ENCODE peak calls at places on chromosomes 5 and 9, in four cellular contexts. B is HepG2, U is K562, L is H1. M is an unnamed sample. For H3K4me1, the result is how much of the 10 kb centered on the place peaks cover.

GRCh38 chr9:116482740-116483139 is 204.4 kb upstream of the TRIM32 start:
- DNase-seq in L (peak), U (no peak), B (no peak), M (no peak)

GRCh38 chr5:134247825-134248224 is 22.0 kb upstream of the PPP2CA start:
- DNase-seq in B (no peak), U (no peak), L (no peak), M (no peak)

GRCh38 chr5:54317511-54318260 is 7.3 kb upstream of the ARL15 start:
- DNase-seq in U (no peak), L (no peak), B (no peak), M (no peak)

GRCh38 chr9:124769451-124770358 is 1.4 kb downstream of the NR6A1 start:
- DNase-seq in U (peak), L (peak), B (peak), M (no peak)

GRCh38 chr9:78357165-78357873 is 60.4 kb downstream of the PSAT1 start:
- DNase-seq in U (peak), L (no peak), B (no peak), M (no peak)

GRCh38 chr5:95963650-95964410 is 2.2 kb upstream of the ELL2 start:
- DNase-seq in U (peak), L (no peak), B (no peak), M (no peak)

GRCh38 chr9:27198175-27198574 is 89.2 kb downstream of the TEK start:
- DNase-seq in B (no peak), L (no peak), U (no peak), M (no peak)

GRCh38 chr9:127318651-127319167 is 54.1 kb downstream of the GARNL3 start:
- DNase-seq in U (no peak), B (no peak), L (no peak), M (no peak)

GRCh38 chr5:80516826-80517225 is 28.9 kb downstream of the FAM151B start:
- DNase-seq in U (no peak), B (no peak), L (no peak), M (peak)

GRCh38 chr9:124574944-124575343 is 67.7 kb upstream of the NR5A1 start:
- DNase-seq in L (no peak), B (peak), U (no peak), M (peak)

GRCh38 chr9:12798066-12798770 is 23.4 kb downstream of the LURAP1L start:
- DNase-seq in L (no peak), B (no peak), U (no peak), M (no peak)

GRCh38 chr5:73122875-73123810 is 2.8 kb downstream of the TMEM171 start:
- DNase-seq in U (no peak), L (peak), B (no peak), M (no peak)

GRCh38 chr5:139299477-139299876 is 5.9 kb downstream of the MATR3 start:
- DNase-seq in L (no peak), U (no peak), B (no peak), M (no peak)
- TF ChIP-seq SIN3A in L (no peak), U (no peak), B (no peak), M (no peak)

GRCh38 chr9:32970554-32970953 is 30.9 kb downstream of the APTX start:
- DNase-seq in L (no peak), U (no peak), B (no peak), M (no peak)

GRCh38 chr9:32966036-32966435 is 35.4 kb downstream of the APTX start:
- DNase-seq in L (no peak), B (no peak), U (no peak), M (no peak)

GRCh38 chr9:32969270-32969669 is 32.2 kb downstream of the APTX start:
- DNase-seq in B (no peak), U (no peak), L (no peak), M (no peak)

DNA sequence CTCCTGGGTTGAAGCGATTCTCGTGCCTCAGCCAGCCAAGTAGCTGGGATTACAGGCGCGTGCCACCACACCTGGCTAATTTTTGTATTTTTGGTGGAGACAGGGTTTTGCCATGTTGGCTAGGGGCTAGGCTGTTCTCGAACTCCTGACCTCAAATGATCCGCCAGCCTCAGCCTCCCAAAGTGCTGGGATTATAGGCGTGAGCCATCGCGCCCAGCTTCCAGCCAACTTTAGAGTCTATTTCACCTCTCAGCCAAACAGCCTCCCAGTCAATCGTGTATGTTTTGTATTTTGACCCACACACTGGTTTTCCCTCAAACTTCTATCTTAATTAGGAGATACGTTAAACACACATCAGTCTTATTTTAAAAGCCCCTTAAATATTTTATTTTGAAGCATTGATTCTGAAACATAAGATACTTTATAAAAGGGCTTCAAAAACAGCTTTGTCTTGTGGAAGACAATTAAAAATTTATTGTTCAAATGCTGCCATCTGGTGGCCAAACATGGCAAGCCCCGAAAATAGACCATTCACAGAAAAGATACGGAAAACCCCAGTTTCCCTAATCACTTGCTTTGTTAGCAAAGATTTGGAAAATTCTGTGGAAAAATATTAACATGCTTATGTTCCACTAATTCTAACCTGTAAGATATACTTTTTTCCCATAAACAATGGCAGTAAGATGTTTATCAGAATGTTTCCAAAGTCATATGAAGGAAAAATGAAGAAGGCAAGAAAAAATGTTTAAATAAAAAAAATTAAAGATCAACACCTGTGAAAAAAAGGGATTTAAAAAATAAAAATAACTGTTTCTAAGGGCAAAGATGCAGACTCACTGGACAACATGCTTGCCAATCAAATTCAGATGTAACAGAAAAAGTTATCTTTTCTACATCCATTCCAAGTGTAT is 33.1 kb downstream of the APTX start:
- DNase-seq in B (peak), L (peak), U (peak), M (peak)
- TF ChIP-seq CTCF in B (peak), L (no peak), U (peak), M (peak)

DNA sequence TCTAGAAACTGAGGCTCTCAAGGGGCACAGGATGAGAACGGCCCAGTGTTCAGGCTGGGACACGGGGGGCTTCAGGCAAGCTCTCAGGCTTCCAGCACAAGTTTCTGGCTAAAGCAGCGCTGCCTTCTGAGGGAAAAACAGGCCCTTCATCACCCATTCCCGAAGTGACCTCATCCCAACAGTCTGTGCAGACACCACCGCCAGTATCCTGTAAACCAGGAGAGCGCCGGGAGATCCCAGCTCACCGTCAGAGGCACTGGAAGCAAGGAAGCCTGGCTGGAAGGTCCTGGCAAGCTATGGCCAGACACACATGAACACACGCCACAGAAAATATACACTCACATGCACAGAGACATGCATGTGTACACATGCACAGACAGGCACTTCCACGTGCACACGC is 8.8 kb downstream of the SLC12A7 start:
- DNase-seq in U (no peak), L (no peak), B (no peak), M (no peak)
- H3K4me1 ChIP-seq in U (under half), L (half or more), B (half or more), M (half or more)

DNA sequence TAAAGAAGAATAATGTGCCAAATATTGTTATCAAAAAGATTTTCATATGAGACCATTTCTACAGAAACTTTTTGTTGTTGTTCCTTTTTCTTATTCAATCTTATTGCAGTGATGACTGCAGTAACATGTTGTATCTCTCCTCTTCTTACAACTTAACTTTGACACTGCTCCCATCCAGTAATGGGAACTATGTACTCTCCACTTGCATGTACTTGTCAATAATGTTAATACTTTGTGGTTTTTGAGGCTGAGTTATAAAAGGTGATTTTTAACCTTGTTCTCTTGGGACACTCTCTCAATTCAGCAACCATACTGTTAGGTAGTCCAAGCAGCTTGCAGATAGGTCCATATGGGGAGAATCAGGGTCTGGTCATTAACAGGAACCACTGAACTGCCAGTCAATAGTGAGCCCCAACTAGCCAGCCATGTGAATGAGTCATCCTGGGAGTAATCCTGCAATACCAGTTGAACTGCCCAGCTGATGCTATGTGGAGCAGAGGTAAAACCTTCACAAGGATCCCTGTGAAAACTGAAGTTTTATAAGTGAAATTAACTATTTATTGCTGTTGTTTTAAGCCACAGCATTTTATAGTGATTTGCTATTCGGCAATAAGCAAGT is 199.6 kb upstream of the DAB2 start:
- DNase-seq in U (no peak), B (peak), L (no peak), M (no peak)
- TF ChIP-seq SIN3A in U (no peak), B (no peak), L (no peak), M (no peak)

GRCh38 chr5:138610468-138611294 is 35.5 kb upstream of the HSPA9 start:
- DNase-seq in B (no peak), U (peak), L (peak), M (no peak)
- TF ChIP-seq CTCF in B (peak), U (peak), L (peak), M (peak)

GRCh38 chr9:22079873-22080341 is 70.8 kb upstream of the CDKN2B start:
- DNase-seq in B (no peak), U (no peak), L (no peak), M (no peak)

GRCh38 chr9:22073349-22073748 is 64.2 kb upstream of the CDKN2B start:
- DNase-seq in B (no peak), L (no peak), U (no peak), M (no peak)

GRCh38 chr9:22078081-22078480 is 69.0 kb upstream of the CDKN2B start:
- DNase-seq in B (no peak), L (no peak), U (no peak), M (no peak)
- H3K4me1 ChIP-seq in B (under half), L (under half), U (under half), M (under half)